ENCODE peak calls at places on chromosome 7, in five cellular contexts. A, K, P, S and C are unnamed samples.

GRCh38 chr7:101911800-101912705 is 94.6 kb downstream of the CUX1 start:
- DNase-seq in A (peak), K (no peak), P (peak), S (peak), C (peak)

GRCh38 chr7:2929321-2930201 is 85.5 kb upstream of the GNA12 start:
- DNase-seq in A (no peak), K (no peak), P (no peak), S (no peak), C (no peak)

GRCh38 chr7:135320277-135320676 is 86.6 kb downstream of the STRA8 start:
- DNase-seq in A (peak), K (peak), P (peak), S (no peak), C (peak)

GRCh38 chr7:41758321-41758720 is 55.4 kb upstream of the INHBA start:
- DNase-seq in A (no peak), K (no peak), P (no peak), S (no peak), C (no peak)

GRCh38 chr7:108308276-108308675 is 148.0 kb downstream of the NRCAM start:
- DNase-seq in A (no peak), K (no peak), P (no peak), S (no peak), C (no peak)

GRCh38 chr7:108012499-108013430 is 9.8 kb upstream of the LAMB1 start:
- DNase-seq in A (no peak), K (no peak), P (peak), S (peak), C (no peak)

GRCh38 chr7:80095545-80095944 is 39.1 kb upstream of the GNAI1 start:
- DNase-seq in A (no peak), K (no peak), P (peak), S (no peak), C (no peak)

GRCh38 chr7:74521855-74522254 is 68.1 kb downstream of the GTF2IRD1 start:
- DNase-seq in A (no peak), K (no peak), P (no peak), S (no peak), C (no peak)

GRCh38 chr7:43536773-43537172 is 46.1 kb upstream of the STK17A start:
- DNase-seq in A (no peak), K (no peak), P (no peak), S (no peak), C (no peak)

GRCh38 chr7:101941481-101942383 is 124.3 kb downstream of the CUX1 start:
- DNase-seq in A (peak), K (peak), P (peak), S (no peak), C (no peak)

GRCh38 chr7:30276203-30276900 is 8.0 kb upstream of the ZNRF2 start:
- DNase-seq in A (peak), K (peak), P (peak), S (no peak), C (no peak)

GRCh38 chr7:134789967-134790685 is 10.7 kb downstream of the CALD1 start:
- DNase-seq in A (no peak), K (no peak), P (peak), S (no peak), C (no peak)

GRCh38 chr7:139427029-139427420 is 56.4 kb downstream of the KLRG2 start:
- DNase-seq in A (no peak), K (no peak), P (no peak), S (no peak), C (no peak)

GRCh38 chr7:139426258-139427028 is 57.0 kb downstream of the KLRG2 start:
- DNase-seq in A (no peak), K (no peak), P (no peak), S (no peak), C (no peak)

GRCh38 chr7:139430443-139430842 is 53.0 kb downstream of the KLRG2 start:
- DNase-seq in A (no peak), K (no peak), P (no peak), S (no peak), C (no peak)

GRCh38 chr7:139431010-139431409 is 52.5 kb downstream of the KLRG2 start:
- DNase-seq in A (no peak), K (peak), P (no peak), S (no peak), C (no peak)

GRCh38 chr7:139427788-139428187 is 55.7 kb downstream of the KLRG2 start:
- DNase-seq in A (no peak), K (no peak), P (no peak), S (no peak), C (no peak)
- TF ChIP-seq POLR2A in A (no peak), K (no peak), P (no peak), S (no peak), C (no peak)

GRCh38 chr7:1666779-1667565 is 3.1 kb upstream of the ELFN1 start:
- DNase-seq in A (no peak), K (no peak), P (no peak), S (no peak), C (peak)
- TF ChIP-seq POLR2A in A (no peak), K (no peak), P (no peak), S (no peak), C (no peak)

GRCh38 chr7:155298288-155298833 is 683 bp downstream of the INSIG1 start:
- DNase-seq in A (no peak), K (no peak), P (no peak), S (no peak), C (peak)

GRCh38 chr7:155300641-155301452 is 3.2 kb downstream of the INSIG1 start:
- DNase-seq in A (no peak), K (no peak), P (no peak), S (no peak), C (no peak)

GRCh38 chr7:155299539-155300202 is 2.0 kb downstream of the INSIG1 start:
- DNase-seq in A (no peak), K (no peak), P (no peak), S (no peak), C (no peak)

GRCh38 chr7:155297517-155298287 is at the start of gene INSIG1:
- DNase-seq in A (peak), K (peak), P (peak), S (peak), C (peak)

DNA sequence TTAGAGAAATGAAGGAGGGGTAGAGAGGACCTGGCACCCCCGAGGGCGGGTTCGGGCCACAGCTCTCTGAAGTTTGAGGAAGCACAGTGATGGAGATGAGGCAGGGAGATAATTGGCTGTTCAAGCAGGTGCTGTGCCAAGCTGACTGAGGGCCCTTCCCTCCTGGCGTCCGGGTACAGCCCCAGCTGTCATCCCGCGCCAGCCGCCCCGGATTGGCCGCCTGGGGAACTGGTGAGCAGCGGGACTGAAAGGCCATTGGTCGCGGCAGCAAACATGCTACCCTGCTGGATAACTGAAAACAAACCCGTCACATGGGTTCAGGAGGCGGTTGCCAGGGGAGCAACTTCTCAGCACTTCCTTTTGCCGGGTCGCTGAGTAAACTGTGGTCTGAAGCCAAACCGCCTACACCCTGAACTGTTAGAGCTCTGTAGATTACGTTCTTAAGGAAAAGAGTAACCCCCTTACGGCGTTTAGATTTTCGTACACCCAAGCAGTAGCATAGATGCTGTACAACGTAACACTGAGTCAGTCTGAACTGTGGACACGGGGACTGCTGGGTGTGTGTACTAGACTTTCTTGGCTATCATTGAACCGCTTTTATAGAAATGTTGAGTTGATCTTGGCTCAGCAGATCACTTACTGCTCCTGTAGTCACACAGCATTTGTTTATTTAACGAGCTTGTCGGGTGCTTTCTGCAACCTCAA is 1.3 kb downstream of the INSIG1 start:
- DNase-seq in A (peak), K (peak), P (peak), S (peak), C (peak)
- TF ChIP-seq POLR2A in A (peak), K (no peak), P (peak), S (peak), C (peak)

GRCh38 chr7:65839846-65840245 is 33.0 kb upstream of the VKORC1L1 start:
- DNase-seq in A (no peak), K (no peak), P (no peak), S (no peak), C (no peak)
- TF ChIP-seq POLR2A in A (no peak), K (no peak), P (no peak), S (no peak), C (no peak)

DNA sequence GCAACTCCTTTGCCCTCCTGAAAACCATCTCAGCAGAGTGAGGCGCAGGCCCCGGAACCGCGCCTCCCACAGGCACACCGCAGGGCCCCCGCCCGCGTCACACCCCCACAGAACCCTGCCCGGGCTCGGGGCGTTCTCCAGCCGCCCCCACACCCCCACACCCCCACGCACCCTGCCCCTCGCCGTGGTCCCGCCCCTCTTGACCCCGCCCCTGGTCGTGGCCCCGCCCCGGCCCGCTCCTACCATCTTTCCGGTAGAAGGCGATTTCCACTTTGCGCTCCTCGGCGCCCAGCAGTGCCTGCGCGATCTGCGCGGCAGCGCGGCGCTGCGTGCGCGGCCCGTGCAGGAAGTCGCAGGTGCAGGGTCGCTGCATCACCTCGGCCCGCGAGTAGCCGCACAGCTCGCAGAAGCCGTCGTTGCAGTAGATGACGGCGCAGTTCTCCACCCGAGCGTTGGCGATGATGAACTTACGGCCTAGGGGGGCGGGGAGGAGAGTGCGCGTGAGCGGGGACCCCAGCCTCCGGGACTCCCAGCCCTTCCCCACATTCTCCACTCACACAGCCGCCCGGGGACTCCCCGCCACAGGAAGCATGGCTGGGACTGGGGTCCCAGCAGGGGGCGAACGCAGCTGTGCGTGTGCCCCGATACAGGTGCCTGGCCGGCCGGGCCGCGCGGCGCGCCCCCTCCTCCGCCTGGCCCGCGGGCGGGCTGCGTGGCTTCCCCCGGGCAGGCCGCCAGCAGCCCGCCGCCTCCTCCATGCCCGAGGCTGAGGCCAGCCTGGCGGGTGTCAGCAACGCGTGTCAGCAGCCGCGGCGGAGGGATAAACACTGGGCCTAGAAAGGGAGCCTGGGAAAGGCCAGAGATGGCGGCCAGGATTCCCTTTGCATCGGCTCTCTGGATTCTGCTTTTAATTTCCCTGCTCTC is 3.4 kb downstream of the KCNH2 start:
- DNase-seq in A (peak), K (peak), P (peak), S (peak), C (no peak)
- TF ChIP-seq POLR2A in A (peak), K (no peak), P (no peak), S (peak), C (no peak)

GRCh38 chr7:143391462-143392404 is 10.6 kb downstream of the ZYX start:
- DNase-seq in A (peak), K (peak), P (peak), S (no peak), C (peak)

GRCh38 chr7:143394068-143394467 is 12.9 kb downstream of the ZYX start:
- DNase-seq in A (no peak), K (no peak), P (no peak), S (peak), C (no peak)

GRCh38 chr7:143392875-143393266 is 11.7 kb downstream of the ZYX start:
- DNase-seq in A (no peak), K (no peak), P (no peak), S (peak), C (no peak)

GRCh38 chr7:143394777-143395176 is 13.6 kb downstream of the ZYX start:
- DNase-seq in A (no peak), K (no peak), P (no peak), S (no peak), C (no peak)

GRCh38 chr7:143393267-143394041 is 12.3 kb downstream of the ZYX start:
- DNase-seq in A (no peak), K (no peak), P (peak), S (peak), C (peak)
- TF ChIP-seq POLR2A in A (no peak), K (no peak), P (no peak), S (peak), C (no peak)

GRCh38 chr7:6256709-6257535 is 15.5 kb downstream of the CYTH3 start:
- DNase-seq in A (peak), K (no peak), P (peak), S (no peak), C (no peak)
- TF ChIP-seq POLR2A in A (no peak), K (no peak), P (no peak), S (no peak), C (no peak)

GRCh38 chr7:7618410-7618809 is 22.1 kb upstream of the UMAD1 start:
- DNase-seq in A (no peak), K (no peak), P (no peak), S (no peak), C (no peak)

GRCh38 chr7:7620224-7620623 is 20.3 kb upstream of the UMAD1 start:
- DNase-seq in A (no peak), K (no peak), P (no peak), S (no peak), C (no peak)

GRCh38 chr7:7614066-7614738 is 26.4 kb upstream of the UMAD1 start:
- DNase-seq in A (no peak), K (no peak), P (no peak), S (no peak), C (no peak)

GRCh38 chr7:7620644-7621210 is 19.8 kb upstream of the UMAD1 start:
- DNase-seq in A (no peak), K (no peak), P (no peak), S (no peak), C (no peak)

DNA sequence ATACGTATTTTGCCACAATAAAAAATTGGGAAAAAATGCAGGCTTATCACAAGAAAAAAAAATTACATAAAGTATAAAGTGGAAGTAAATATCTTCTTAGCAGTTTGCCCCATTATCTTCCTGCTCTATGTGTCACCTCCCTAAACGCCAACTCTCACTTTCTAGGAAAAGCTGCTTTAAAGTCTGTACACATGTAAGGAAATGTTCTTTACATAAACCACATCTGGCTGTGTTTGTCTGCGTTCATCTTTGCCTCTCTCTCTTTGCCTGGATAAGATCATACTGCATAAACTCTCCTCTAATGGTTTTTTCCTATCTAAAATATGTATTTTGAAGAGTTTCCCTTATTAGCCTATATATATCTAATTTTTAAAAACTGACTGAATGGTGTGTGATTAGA is 23.0 kb upstream of the UMAD1 start:
- DNase-seq in A (no peak), K (no peak), P (no peak), S (no peak), C (no peak)
- TF ChIP-seq POLR2A in A (no peak), K (no peak), P (no peak), S (no peak), C (no peak)

GRCh38 chr7:32891800-32892520 is 400 bp upstream of the KBTBD2 start:
- DNase-seq in A (peak), K (peak), P (peak), S (peak), C (peak)

GRCh38 chr7:32892521-32893224 is 1.1 kb upstream of the KBTBD2 start:
- DNase-seq in A (peak), K (peak), P (peak), S (peak), C (peak)

GRCh38 chr7:32890553-32891045 is 961 bp downstream of the KBTBD2 start:
- DNase-seq in A (peak), K (no peak), P (peak), S (peak), C (no peak)

GRCh38 chr7:32890010-32890552 is 1.5 kb downstream of the KBTBD2 start:
- DNase-seq in A (no peak), K (no peak), P (peak), S (no peak), C (no peak)

GRCh38 chr7:32891046-32891799 is at the start of gene KBTBD2:
- DNase-seq in A (peak), K (peak), P (peak), S (peak), C (peak)
- TF ChIP-seq POLR2A in A (no peak), K (no peak), P (peak), S (no peak), C (peak)